ENCODE peak calls at places on chromosomes 5 and 9, in four cellular contexts. F is neural progenitor cell, I is PC-3, V is GM23338. N is an unnamed sample.

GRCh38 chr5:113114559-113114958 is 138.0 kb downstream of the DCP2 start:
- DNase-seq in F (no peak), I (no peak), V (no peak), N (no peak)

GRCh38 chr9:90379771-90380170 is 262.9 kb downstream of the DIRAS2 start:
- DNase-seq in F (no peak), I (no peak), V (no peak), N (no peak)

GRCh38 chr9:121711281-121711680 is 59.8 kb downstream of the DAB2IP start:
- DNase-seq in F (no peak), I (no peak), V (no peak), N (no peak)

GRCh38 chr9:127921592-127922120 is 4.8 kb upstream of the ST6GALNAC4 start:
- DNase-seq in F (peak; percentile 77), I (peak; percentile 62), V (peak; percentile 75), N (no peak)

GRCh38 chr9:113805753-113806152 is 70.4 kb upstream of the ZNF618 start:
- DNase-seq in F (no peak), I (no peak), V (no peak), N (no peak)

GRCh38 chr5:36741138-36741537 is 134.7 kb downstream of the SLC1A3 start:
- DNase-seq in F (no peak), I (no peak), V (no peak), N (no peak)

GRCh38 chr5:74903165-74903787 is 37.1 kb upstream of the FAM169A start:
- DNase-seq in F (peak; percentile 55), I (peak; percentile 64), V (peak; percentile 93), N (peak; percentile 50)

GRCh38 chr5:179827684-179828083 is 7.0 kb downstream of the SQSTM1 start:
- DNase-seq in F (no peak), I (peak; percentile 63), V (peak; percentile 41), N (no peak)

GRCh38 chr5:124755565-124755964 is 9.1 kb upstream of the ZNF608 start:
- DNase-seq in F (no peak), I (no peak), V (no peak), N (no peak)

GRCh38 chr5:4275232-4275631 is 679.6 kb downstream of the IRX1 start:
- DNase-seq in F (no peak), I (no peak), V (peak; percentile 27), N (no peak)

GRCh38 chr5:135832941-135833340 is 1.5 kb upstream of the SLC25A48 start:
- DNase-seq in F (no peak), I (no peak), V (no peak), N (no peak)

GRCh38 chr5:368162-369084 is 46.9 kb downstream of the AHRR start:
- DNase-seq in F (no peak), I (no peak), V (no peak), N (no peak)

GRCh38 chr5:82834151-82834550 is 243.0 kb downstream of the TMEM167A start:
- DNase-seq in F (no peak), I (no peak), V (no peak), N (no peak)

GRCh38 chr9:113993838-113994540 is 84.1 kb downstream of the AMBP start:
- DNase-seq in F (no peak), I (peak; percentile 5), V (no peak), N (no peak)

GRCh38 chr5:15290953-15291352 is 209.0 kb upstream of the FBXL7 start:
- DNase-seq in F (peak; percentile 8), I (peak; percentile 7), V (peak; percentile 49), N (no peak)

GRCh38 chr9:13568446-13568845 is 289.0 kb upstream of the MPDZ start:
- DNase-seq in F (no peak), I (no peak), V (no peak), N (no peak)

GRCh38 chr5:79301046-79301712 is 65.2 kb downstream of the JMY start:
- DNase-seq in F (no peak), I (peak; percentile 66), V (peak; percentile 14), N (no peak)

GRCh38 chr5:134662971-134663370 is 14.4 kb downstream of the SEC24A start:
- DNase-seq in F (no peak), I (no peak), V (no peak), N (no peak)

GRCh38 chr9:19162026-19162366 is 34.7 kb upstream of the PLIN2 start:
- DNase-seq in F (no peak), I (no peak), V (no peak), N (no peak)

GRCh38 chr9:127163409-127163808 is 41.0 kb upstream of the ANGPTL2 start:
- DNase-seq in F (no peak), I (no peak), V (no peak), N (no peak)

GRCh38 chr5:80569086-80569960 is 757 bp downstream of the ANKRD34B start:
- DNase-seq in F (peak; percentile 58), I (no peak), V (peak; percentile 54), N (no peak)

GRCh38 chr5:129199308-129199707 is 104.8 kb downstream of the ISOC1 start:
- DNase-seq in F (no peak), I (no peak), V (no peak), N (no peak)

GRCh38 chr5:58123501-58123900 is 336.4 kb downstream of the PLK2 start:
- DNase-seq in F (no peak), I (no peak), V (no peak), N (no peak)

GRCh38 chr5:2266668-2267240 is 384.0 kb upstream of the IRX4 start:
- DNase-seq in F (no peak), I (no peak), V (no peak), N (no peak)

GRCh38 chr5:158553195-158553945 is 546.3 kb downstream of the EBF1 start:
- DNase-seq in F (no peak), I (no peak), V (no peak), N (no peak)

GRCh38 chr9:79868532-79869189 is 296.9 kb downstream of the TLE4 start:
- DNase-seq in F (no peak), I (no peak), V (no peak), N (no peak)

DNA sequence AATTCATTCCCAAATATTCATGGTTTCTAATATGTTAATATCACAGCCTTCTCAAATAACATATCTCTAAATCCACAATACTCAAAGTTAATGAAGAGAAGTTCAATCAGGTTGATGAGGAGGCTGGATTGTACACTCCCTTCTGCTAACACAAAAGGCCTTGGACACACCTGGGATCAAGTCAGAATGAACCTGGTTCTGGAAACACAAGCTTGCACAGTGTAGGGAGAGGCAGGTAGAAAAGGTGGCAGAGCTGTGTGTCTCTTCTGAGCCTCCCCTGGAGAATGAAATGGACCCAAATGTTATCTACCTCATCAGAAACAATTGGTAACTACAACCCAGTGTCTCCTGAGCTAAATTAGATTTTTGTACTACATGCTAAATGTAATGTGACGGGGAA is 40.7 kb upstream of the FBP1 start:
- DNase-seq in F (no peak), I (no peak), V (no peak), N (no peak)
- H2AFZ ChIP-seq in F (no peak overlapping the region), I (no peak overlapping the region), V (peak overlapping the region; percentile 48), N (no peak overlapping the region)

GRCh38 chr9:109967651-109968331 is 187.8 kb downstream of the PALM2AKAP2 start:
- DNase-seq in F (no peak), I (no peak), V (no peak), N (no peak)
- TF ChIP-seq EZH2 in F (no peak), I (no peak), V (no peak), N (no peak)

GRCh38 chr5:172670444-172670843 is 29.4 kb downstream of the NEURL1B start:
- DNase-seq in F (no peak), I (no peak), V (no peak), N (no peak)

GRCh38 chr5:172666251-172666650 is 25.2 kb downstream of the NEURL1B start:
- DNase-seq in F (no peak), I (peak; percentile 19), V (peak; percentile 70), N (no peak)

GRCh38 chr5:172669808-172670402 is 28.8 kb downstream of the NEURL1B start:
- DNase-seq in F (no peak), I (no peak), V (peak; percentile 32), N (no peak)

GRCh38 chr5:172665049-172665541 is 24.0 kb downstream of the NEURL1B start:
- DNase-seq in F (no peak), I (no peak), V (no peak), N (no peak)

GRCh38 chr5:172667786-172668735 is 27.0 kb downstream of the NEURL1B start:
- DNase-seq in F (no peak), I (no peak), V (no peak), N (no peak)
- H2AFZ ChIP-seq in F (no peak overlapping the region), I (no peak overlapping the region), V (no peak overlapping the region), N (no peak overlapping the region)

GRCh38 chr5:59893436-59894227 is at the start of gene PDE4D:
- DNase-seq in F (peak; percentile 94), I (peak; percentile 24), V (peak; percentile 91), N (no peak)
- TF ChIP-seq EZH2 in F (peak; percentile 54), I (no peak), V (peak; percentile 42), N (peak; percentile 98)

GRCh38 chr5:107551088-107551487 is 119.6 kb downstream of the EFNA5 start:
- DNase-seq in F (no peak), I (no peak), V (no peak), N (no peak)
- H2AFZ ChIP-seq in F (no peak overlapping the region), I (no peak overlapping the region), V (no peak overlapping the region), N (no peak overlapping the region)

DNA sequence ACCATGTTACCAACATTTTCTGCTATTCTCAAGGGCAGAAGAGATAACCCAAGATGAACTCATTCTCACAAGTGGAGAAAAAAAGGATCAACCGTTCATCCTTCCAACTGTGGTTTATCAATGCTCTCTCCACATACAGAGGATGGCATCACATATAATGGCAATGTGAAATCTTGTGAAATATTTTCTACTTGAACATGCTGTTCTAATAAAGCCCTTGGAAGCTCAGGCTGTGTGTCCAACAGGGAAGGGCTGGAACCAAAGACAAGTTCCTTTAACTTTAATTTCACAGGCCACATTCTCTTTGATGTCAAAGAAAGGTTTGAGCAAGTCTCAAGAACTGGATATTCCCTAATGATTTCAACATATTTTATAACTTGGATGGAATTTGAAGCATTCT is 230.5 kb downstream of the SPOCK1 start:
- DNase-seq in F (no peak), I (no peak), V (no peak), N (no peak)
- TF ChIP-seq EZH2 in F (no peak), I (no peak), V (no peak), N (no peak)